ENCODE peak calls at places on chromosomes 4 and X, in six cellular contexts. B is colonic mucosa, Q is neuronal stem cell, G is H9, X is endothelial cell of umbilical vein, C is NT2/D1. R is an unnamed sample.
A peak's percentile ranks its signal among the peaks of the same experiment; 100 is the strongest.

GRCh38 chr4:4430492-4431195 is 43.7 kb downstream of the NSG1 start:
- DNase-seq in X (peak; percentile 50), B (peak; percentile 29), G (peak; percentile 74), Q (peak; percentile 43), C (peak; percentile 57), R (peak; percentile 74)

GRCh38 chr4:81600511-81601269 is 129.0 kb upstream of the RASGEF1B start:
- DNase-seq in X (no peak), B (no peak), Q (peak; percentile 30), C (no peak), G (no peak), R (no peak)

GRCh38 chr4:145406970-145407369 is 74.7 kb upstream of the SMAD1 start:
- DNase-seq in X (peak; percentile 34), C (no peak), Q (no peak), B (no peak), G (no peak), R (no peak)

GRCh38 chrX:41684138-41684537 is 4.6 kb upstream of the GPR34 start:
- DNase-seq in G (no peak), X (peak; percentile 85), C (no peak), Q (no peak), B (no peak), R (no peak)

GRCh38 chr4:20422398-20422797 is 170.7 kb downstream of the SLIT2 start:
- DNase-seq in X (peak; percentile 78), G (peak; percentile 73), B (peak; percentile 56), C (peak; percentile 61), Q (peak; percentile 33), R (peak; percentile 31)

GRCh38 chr4:173403051-173403450 is 4.1 kb upstream of the SCRG1 start:
- DNase-seq in B (no peak), G (no peak), X (no peak), C (no peak), Q (no peak), R (peak; percentile 32)

GRCh38 chr4:88659061-88659889 is 38.4 kb downstream of the NAP1L5 start:
- DNase-seq in X (peak; percentile 83), B (peak; percentile 49), G (peak; percentile 58), Q (peak; percentile 18), C (peak; percentile 28), R (peak; percentile 82)

GRCh38 chr4:5661237-5661636 is 47.1 kb downstream of the EVC2 start:
- DNase-seq in B (no peak), X (no peak), Q (no peak), C (no peak), G (no peak), R (no peak)

GRCh38 chr4:178165909-178166308 is 723.7 kb upstream of the AGA start:
- DNase-seq in B (no peak), X (no peak), C (no peak), G (no peak), Q (no peak), R (no peak)

GRCh38 chr4:11635336-11635735 is 206.6 kb upstream of the HS3ST1 start:
- DNase-seq in B (no peak), C (no peak), X (no peak), G (no peak), Q (no peak), R (peak; percentile 91)

GRCh38 chr4:41542526-41543270 is 4.7 kb downstream of the LIMCH1 start:
- DNase-seq in C (no peak), X (peak; percentile 68), B (no peak), Q (no peak), G (no peak), R (no peak)

GRCh38 chr4:83917572-83917971 is 381.7 kb downstream of the GPAT3 start:
- DNase-seq in G (no peak), X (no peak), C (no peak), Q (no peak), B (no peak), R (peak; percentile 8)

GRCh38 chr4:7904108-7904516 is 35.5 kb downstream of the AFAP1 start:
- DNase-seq in B (no peak), G (no peak), X (peak; percentile 91), C (no peak), Q (no peak), R (no peak)

DNA sequence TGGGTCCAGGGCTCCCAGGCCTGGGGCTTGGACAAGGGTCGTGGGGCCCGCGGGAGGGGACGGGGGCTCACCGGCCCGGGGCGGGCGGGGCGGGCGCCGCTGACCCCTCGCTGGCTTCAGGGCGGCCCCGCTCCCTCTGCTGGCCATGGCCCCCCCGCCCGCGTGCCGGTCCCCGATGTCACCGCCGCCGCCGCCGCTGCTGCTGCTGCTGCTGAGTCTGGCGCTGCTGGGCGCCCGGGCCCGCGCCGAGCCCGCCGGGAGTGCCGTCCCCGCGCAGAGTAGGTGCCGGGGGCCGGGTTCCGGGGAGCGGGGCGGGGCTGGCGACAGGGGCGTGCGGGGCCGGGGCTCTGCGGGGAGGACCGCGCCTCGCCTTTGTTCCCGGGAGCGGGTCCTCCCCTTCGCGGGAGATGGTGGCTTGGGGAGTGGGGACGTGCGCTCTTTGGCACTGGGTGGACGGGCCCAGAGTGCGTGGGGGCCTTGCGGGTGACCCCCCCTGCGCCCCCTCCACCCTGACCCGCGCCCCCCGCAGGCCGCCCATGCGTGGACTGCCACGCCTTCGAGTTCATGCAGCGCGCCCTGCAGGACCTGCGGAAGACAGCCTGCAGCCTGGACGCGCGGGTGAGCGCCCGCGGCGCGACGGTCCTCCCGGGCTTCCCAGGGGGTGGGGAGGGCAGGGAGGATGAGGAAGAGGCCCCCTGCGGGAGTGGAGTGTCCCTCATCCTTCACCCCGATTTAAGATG is 16.8 kb upstream of the NAT8L start:
- DNase-seq in G (peak; percentile 39), C (no peak), B (peak; percentile 18), X (no peak), Q (no peak), R (no peak)
- H3K9ac ChIP-seq in G (no peak overlapping the region), C (peak overlapping the region; percentile 84), B (peak overlapping the region; percentile 19), X (no peak overlapping the region), Q (peak overlapping the region; percentile 77), R (no peak overlapping the region)

GRCh38 chr4:71216316-71216959 is 122.4 kb upstream of the SLC4A4 start:
- DNase-seq in G (no peak), X (no peak), C (no peak), Q (no peak), B (no peak), R (no peak)
- H3K9ac ChIP-seq in G (no peak overlapping the region), X (no peak overlapping the region), C (no peak overlapping the region), Q (no peak overlapping the region), B (no peak overlapping the region), R (no peak overlapping the region)

GRCh38 chrX:71128915-71129765 is 10.7 kb downstream of the MED12 start:
- DNase-seq in C (no peak), B (peak; percentile 74), Q (no peak), G (peak; percentile 57), X (peak; percentile 64), R (peak; percentile 31)
- H3K9ac ChIP-seq in C (peak overlapping the region; percentile 8), B (no peak overlapping the region), Q (no peak overlapping the region), G (no peak overlapping the region), X (no peak overlapping the region), R (no peak overlapping the region)

GRCh38 chrX:40082447-40083119 is 15.2 kb downstream of the BCOR start:
- DNase-seq in C (no peak), G (no peak), B (no peak), Q (no peak), X (no peak), R (no peak)

GRCh38 chrX:40081679-40082068 is 16.1 kb downstream of the BCOR start:
- DNase-seq in C (no peak), Q (no peak), G (no peak), B (no peak), X (no peak), R (no peak)

GRCh38 chrX:40083979-40084359 is 13.8 kb downstream of the BCOR start:
- DNase-seq in Q (no peak), B (no peak), C (no peak), G (no peak), X (no peak), R (no peak)

GRCh38 chrX:40084471-40084870 is 13.3 kb downstream of the BCOR start:
- DNase-seq in G (peak; percentile 28), C (no peak), Q (no peak), B (no peak), X (no peak), R (no peak)

DNA sequence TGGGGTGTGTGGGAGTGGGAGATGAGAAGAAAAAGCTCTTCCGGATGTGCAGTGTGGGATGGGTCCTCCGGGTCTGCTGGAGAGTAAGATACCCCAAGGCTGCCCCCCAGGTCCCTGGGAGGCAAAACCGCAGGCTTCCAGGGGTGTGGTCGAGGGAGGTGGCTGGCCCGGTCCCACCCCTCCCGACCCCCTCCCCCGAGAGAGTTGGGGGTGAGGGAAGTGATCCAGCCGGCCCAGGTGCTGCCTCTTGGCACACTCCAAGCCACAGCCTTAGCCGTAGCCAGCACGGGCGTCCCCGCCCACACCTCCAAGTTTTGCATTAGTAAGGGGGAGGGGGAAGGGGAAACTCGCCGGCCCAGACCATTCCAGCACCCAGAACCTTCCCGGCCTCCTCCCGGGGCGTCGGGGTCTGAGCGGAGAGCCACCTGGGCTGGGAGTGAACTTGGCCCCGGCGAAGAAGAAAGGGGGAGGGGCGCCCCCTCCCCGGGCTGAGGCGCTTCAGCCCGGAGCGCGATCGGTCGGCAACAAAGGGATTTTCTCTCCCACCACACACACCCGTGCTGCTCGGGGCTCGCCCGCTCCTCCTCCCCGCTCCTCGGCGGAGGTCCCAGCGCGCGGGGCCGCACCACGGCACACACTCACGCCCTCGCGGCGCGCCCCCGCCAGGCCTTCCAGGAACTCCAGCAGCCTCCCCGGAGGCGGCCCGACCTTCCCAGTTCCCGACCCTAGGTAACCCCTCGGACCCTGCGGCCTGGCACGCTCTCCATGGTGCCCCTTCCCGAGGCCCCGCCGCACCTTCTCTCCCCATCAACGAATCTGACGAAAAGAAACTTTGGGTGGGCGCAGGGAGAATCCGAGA is 14.4 kb downstream of the BCOR start:
- DNase-seq in Q (no peak), X (no peak), B (no peak), G (peak; percentile 72), C (no peak), R (peak; percentile 12)
- H3K9ac ChIP-seq in Q (no peak overlapping the region), X (no peak overlapping the region), B (peak overlapping the region; percentile 22), G (no peak overlapping the region), C (peak overlapping the region; percentile 61), R (peak overlapping the region; percentile 18)

DNA sequence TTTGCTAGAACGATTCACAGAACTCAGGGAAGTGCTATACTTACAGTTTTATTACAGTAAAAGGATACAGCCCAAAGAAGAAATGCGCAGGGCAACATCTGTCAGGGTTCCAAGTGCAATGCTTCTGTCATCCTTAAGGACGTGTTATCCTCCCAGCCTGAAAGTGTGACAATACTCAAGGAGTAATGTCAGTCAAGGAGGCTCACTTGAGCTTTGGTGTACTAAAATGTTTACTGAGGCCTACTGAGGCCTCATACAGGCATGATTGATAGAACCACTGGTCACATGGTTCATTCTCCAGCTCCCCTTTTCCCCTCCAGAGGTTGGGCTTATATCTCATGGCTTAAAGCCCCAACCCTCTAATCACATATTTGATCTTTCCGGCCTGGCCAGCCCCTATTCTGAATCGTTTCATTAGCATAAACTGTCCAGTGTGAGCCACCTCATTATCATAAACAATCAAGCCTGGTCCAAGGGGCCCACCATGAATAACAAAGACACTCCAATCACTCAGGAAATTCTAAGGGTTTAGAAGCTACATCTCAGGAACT is 9.4 kb upstream of the TMSB4X start:
- DNase-seq in G (no peak), B (no peak), X (no peak), Q (no peak), C (no peak), R (no peak)
- H3K9ac ChIP-seq in G (no peak overlapping the region), B (no peak overlapping the region), X (no peak overlapping the region), Q (no peak overlapping the region), C (no peak overlapping the region), R (no peak overlapping the region)

DNA sequence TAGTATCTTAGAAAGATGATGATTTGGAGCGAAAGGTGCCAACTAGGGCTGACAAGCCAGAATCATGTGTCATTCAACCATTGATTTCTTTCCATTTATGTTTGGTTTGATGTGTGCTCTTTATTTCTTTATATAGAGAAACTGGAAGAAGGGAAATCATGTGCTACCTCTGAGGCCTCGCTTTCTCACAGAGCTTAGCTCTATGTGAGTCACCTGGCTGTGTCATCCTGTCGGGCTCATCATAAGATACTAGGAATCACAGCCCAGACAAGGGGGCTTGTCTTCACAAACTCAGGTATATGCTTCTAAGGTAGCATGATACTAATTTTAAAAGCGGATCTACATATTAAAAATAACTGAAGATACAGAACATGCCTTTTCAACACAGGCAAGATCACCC is 81.7 kb upstream of the GPM6B start:
- DNase-seq in G (no peak), X (no peak), Q (no peak), C (no peak), B (no peak), R (peak; percentile 88)
- H3K9ac ChIP-seq in G (no peak overlapping the region), X (no peak overlapping the region), Q (no peak overlapping the region), C (no peak overlapping the region), B (no peak overlapping the region), R (peak overlapping the region; percentile 65)